ENCODE peak calls at places on chromosome 10, in nine cellular contexts. K is heart right ventricle; D is nucleus accumbens; S is T-helper 1 cell; T is cardiac muscle cell; N is activated CD4-positive, alpha-beta T cell treated with anti-CD3 and anti-CD28 coated beads for 24 hours; L is stimulated activated naive CD8-positive, alpha-beta T cell treated with anti-CD3 and anti-CD28 coated beads, Interleukin-15, Interleukin-2, amounts not matched to agents 100 U/mL and 50 U/mL, for 24 hours; Q is HTR-8/SVneo; G is GM13976. J is an unnamed sample.

GRCh38 chr10:79292789-79293746 is 54.2 kb upstream of the PPIF start:
- DNase-seq in K (no peak), D (peak), S (no peak), T (no peak), N (no peak), L (peak), Q (peak), G (peak), J (no peak)

GRCh38 chr10:130127612-130128607 is 8.3 kb upstream of the GLRX3 start:
- DNase-seq in K (no peak), D (peak), S (peak), T (peak), N (peak), L (peak), Q (peak), G (peak), J (peak)

GRCh38 chr10:5748394-5748803 is 63.8 kb downstream of the TASOR2 start:
- DNase-seq in K (no peak), D (no peak), S (no peak), T (no peak), N (no peak), L (no peak), Q (no peak), G (no peak), J (no peak)

GRCh38 chr10:14146005-14146404 is 184.7 kb downstream of the FRMD4A start:
- DNase-seq in K (no peak), D (no peak), S (no peak), T (no peak), N (no peak), L (no peak), Q (no peak), G (no peak), J (no peak)

GRCh38 chr10:103145860-103146466 is 47.1 kb downstream of the NT5C2 start:
- DNase-seq in K (peak), D (no peak), S (no peak), T (peak), N (no peak), L (peak), Q (no peak), G (no peak), J (no peak)

GRCh38 chr10:72765051-72765450 is 73.1 kb downstream of the MCU start:
- DNase-seq in K (no peak), D (no peak), S (no peak), T (no peak), N (no peak), L (no peak), Q (no peak), G (no peak), J (no peak)

GRCh38 chr10:16789266-16789665 is 28.0 kb downstream of the RSU1 start:
- DNase-seq in K (no peak), D (no peak), S (no peak), T (no peak), N (no peak), L (no peak), Q (no peak), G (no peak), J (no peak)

GRCh38 chr10:124701435-124701834 is 42.7 kb downstream of the FAM53B start:
- DNase-seq in K (peak), D (peak), S (no peak), T (peak), N (no peak), L (no peak), Q (no peak), G (no peak), J (no peak)

GRCh38 chr10:110546077-110546476 is 21.4 kb upstream of the SMC3 start:
- DNase-seq in K (no peak), D (no peak), S (no peak), T (no peak), N (no peak), L (no peak), Q (no peak), G (no peak), J (no peak)

GRCh38 chr10:132623996-132624846 is 86.6 kb downstream of the INPP5A start:
- DNase-seq in K (no peak), D (no peak), S (no peak), T (no peak), N (no peak), L (no peak), Q (no peak), G (no peak), J (no peak)

GRCh38 chr10:113945075-113945686 is 90.7 kb downstream of the NHLRC2 start:
- DNase-seq in K (no peak), D (no peak), S (no peak), T (no peak), N (no peak), L (no peak), Q (peak), G (no peak), J (no peak)

GRCh38 chr10:74223755-74224530 is 72.9 kb downstream of the ADK start:
- DNase-seq in K (no peak), D (no peak), S (no peak), T (no peak), N (no peak), L (no peak), Q (peak), G (no peak), J (no peak)

GRCh38 chr10:116654816-116655215 is 34.1 kb downstream of the PNLIPRP2 start:
- DNase-seq in K (no peak), D (no peak), S (no peak), T (no peak), N (no peak), L (no peak), Q (no peak), G (no peak), J (no peak)

GRCh38 chr10:102726274-102726673 is 11.8 kb downstream of the SFXN2 start:
- DNase-seq in K (no peak), D (no peak), S (no peak), T (no peak), N (no peak), L (no peak), Q (no peak), G (peak), J (no peak)

GRCh38 chr10:43138757-43139241 is 554 bp downstream of the CSGALNACT2 start:
- DNase-seq in K (no peak), D (no peak), S (peak), T (peak), N (peak), L (peak), Q (peak), G (peak), J (peak)

GRCh38 chr10:112953760-112954159 is 3.7 kb downstream of the TCF7L2 start:
- DNase-seq in K (no peak), D (no peak), S (no peak), T (no peak), N (no peak), L (no peak), Q (no peak), G (no peak), J (no peak)

GRCh38 chr10:61937631-61938284 is 36.3 kb downstream of the ARID5B start:
- DNase-seq in K (no peak), D (no peak), S (no peak), T (no peak), N (no peak), L (no peak), Q (no peak), G (peak), J (no peak)

GRCh38 chr10:28711079-28711478 is 33.8 kb downstream of the BAMBI start:
- DNase-seq in K (no peak), D (no peak), S (no peak), T (no peak), N (no peak), L (no peak), Q (no peak), G (no peak), J (no peak)

GRCh38 chr10:129709627-129710509 is 242.8 kb downstream of the MGMT start:
- DNase-seq in K (no peak), D (no peak), S (no peak), T (no peak), N (no peak), L (no peak), Q (no peak), G (no peak), J (no peak)

GRCh38 chr10:77118603-77119282 is 518.9 kb downstream of the KCNMA1 start:
- DNase-seq in K (no peak), D (no peak), S (no peak), T (no peak), N (no peak), L (no peak), Q (no peak), G (no peak), J (no peak)

GRCh38 chr10:133388973-133389818 is 4.8 kb upstream of the MTG1 start:
- DNase-seq in K (no peak), D (no peak), S (peak), T (no peak), N (no peak), L (peak), Q (no peak), G (peak), J (no peak)